ENCODE peak calls at places on chromosomes 3 and 15, in nine cellular contexts. G, T, Y, P, A, H, V, I and F are unnamed samples.

GRCh38 chr3:127373701-127374625 is 86.1 kb upstream of the PRR20G start:
- DNase-seq in G (peak), T (no peak), Y (peak), P (no peak), A (peak), H (peak), V (peak), I (no peak), F (peak)

GRCh38 chr15:68057758-68058157 is 3.6 kb downstream of the PIAS1 start:
- DNase-seq in G (peak), T (no peak), Y (no peak), P (no peak), A (peak), H (no peak), V (no peak), I (no peak), F (no peak)

GRCh38 chr3:28980131-28980530 is 300.7 kb upstream of the RBMS3 start:
- DNase-seq in G (no peak), T (no peak), Y (no peak), P (no peak), A (no peak), H (no peak), V (no peak), I (no peak), F (no peak)

GRCh38 chr3:150348500-150348899 is 59.6 kb upstream of the TSC22D2 start:
- DNase-seq in G (no peak), T (peak), Y (peak), P (no peak), A (no peak), H (no peak), V (peak), I (no peak), F (peak)

GRCh38 chr15:28022181-28022580 is 76.9 kb downstream of the OCA2 start:
- DNase-seq in G (no peak), T (no peak), Y (no peak), P (no peak), A (no peak), H (no peak), V (no peak), I (peak), F (no peak)

GRCh38 chr3:155853214-155854146 is 747 bp downstream of the SLC33A1 start:
- DNase-seq in G (peak), T (peak), Y (no peak), P (peak), A (peak), H (peak), V (peak), I (no peak), F (peak)

GRCh38 chr15:85583404-85584390 is 203.3 kb downstream of the AKAP13 start:
- DNase-seq in G (peak), T (no peak), Y (peak), P (no peak), A (no peak), H (peak), V (peak), I (no peak), F (no peak)

GRCh38 chr3:30059240-30059639 is 547.2 kb upstream of the TGFBR2 start:
- DNase-seq in G (no peak), T (no peak), Y (no peak), P (no peak), A (peak), H (no peak), V (no peak), I (no peak), F (no peak)

GRCh38 chr3:25910997-25911396 is 121.1 kb downstream of the OXSM start:
- DNase-seq in G (peak), T (peak), Y (peak), P (peak), A (peak), H (peak), V (peak), I (no peak), F (peak)

GRCh38 chr3:98513136-98513535 is 9.6 kb downstream of the CLDND1 start:
- DNase-seq in G (no peak), T (no peak), Y (peak), P (no peak), A (no peak), H (no peak), V (peak), I (no peak), F (peak)

GRCh38 chr3:45966969-45967640 is 23.8 kb downstream of the CXCR6 start:
- DNase-seq in G (no peak), T (no peak), Y (no peak), P (no peak), A (no peak), H (no peak), V (no peak), I (no peak), F (no peak)

DNA sequence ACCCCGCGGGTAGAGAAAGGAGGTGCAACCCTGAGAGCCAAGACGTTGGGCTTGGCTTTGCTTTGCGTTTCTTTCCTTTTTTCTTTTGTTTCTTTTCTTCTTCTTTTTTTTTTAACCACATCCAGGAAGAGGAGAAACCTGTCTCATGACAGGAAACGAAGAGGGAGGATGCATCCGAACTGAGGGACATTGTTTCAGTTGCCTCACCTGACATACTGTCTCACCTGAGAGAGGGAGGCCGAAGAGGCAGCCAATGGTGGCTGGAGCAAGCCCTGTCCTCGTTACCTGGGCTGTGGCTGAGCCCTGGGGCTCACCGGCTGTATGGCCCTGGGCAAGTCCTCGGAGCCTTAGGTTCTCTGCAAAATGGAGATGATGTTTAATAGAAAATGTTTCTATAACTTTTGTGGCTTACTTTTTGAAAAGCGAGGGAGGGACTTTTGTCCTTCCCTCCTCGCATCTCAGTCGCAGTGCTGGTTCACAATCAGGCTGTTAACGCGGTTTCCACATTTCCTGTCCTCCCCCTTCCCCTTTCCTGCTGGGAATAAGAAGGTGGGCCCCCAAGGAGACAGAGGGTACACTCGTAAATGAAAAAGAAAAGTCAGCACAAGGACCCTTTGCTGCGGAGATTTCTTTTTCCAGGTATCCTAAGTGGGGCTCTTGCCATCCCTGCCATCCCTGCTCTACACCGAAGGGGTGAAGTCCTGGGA is 29.4 kb downstream of the ARHGAP31 start:
- DNase-seq in G (no peak), T (peak), Y (no peak), P (no peak), A (peak), H (no peak), V (peak), I (no peak), F (no peak)
- TF ChIP-seq EZH2phosphoT487 in G (no peak), T (no peak), Y (no peak), P (no peak), A (no peak), H (no peak), V (no peak), I (no peak), F (no peak)

GRCh38 chr15:82062479-82062878 is 16.7 kb upstream of the MEX3B start:
- DNase-seq in G (no peak), T (no peak), Y (no peak), P (no peak), A (no peak), H (no peak), V (no peak), I (no peak), F (no peak)
- H3K4me2 ChIP-seq in G (peak), T (peak), Y (no peak), P (no peak), A (peak), H (no peak), V (no peak), I (no peak), F (no peak)

GRCh38 chr3:107429330-107430181 is 52.3 kb downstream of the CCDC54 start:
- DNase-seq in G (peak), T (peak), Y (peak), P (peak), A (peak), H (peak), V (peak), I (peak), F (peak)

GRCh38 chr3:107430214-107431047 is 53.2 kb downstream of the CCDC54 start:
- DNase-seq in G (peak), T (peak), Y (no peak), P (peak), A (peak), H (no peak), V (no peak), I (peak), F (peak)

GRCh38 chr3:107432013-107432515 is 54.8 kb downstream of the CCDC54 start:
- DNase-seq in G (peak), T (peak), Y (no peak), P (no peak), A (peak), H (no peak), V (peak), I (peak), F (peak)

GRCh38 chr3:107431298-107432012 is 54.2 kb downstream of the CCDC54 start:
- DNase-seq in G (peak), T (peak), Y (no peak), P (peak), A (peak), H (peak), V (peak), I (peak), F (peak)

DNA sequence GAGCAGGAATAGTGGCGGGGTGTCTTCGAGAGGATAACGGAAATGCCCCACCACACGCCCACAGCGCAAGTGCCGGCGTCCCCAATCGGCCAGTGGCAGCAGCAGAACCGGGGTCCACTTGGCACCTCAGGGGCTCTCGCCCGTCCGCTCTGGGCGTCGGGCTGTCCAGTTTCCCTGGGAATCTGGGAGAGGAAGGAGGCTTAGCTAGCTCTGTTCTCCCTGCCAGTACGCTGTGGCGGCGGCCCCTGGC is 53.7 kb downstream of the CCDC54 start:
- DNase-seq in G (no peak), T (no peak), Y (no peak), P (no peak), A (peak), H (no peak), V (no peak), I (no peak), F (no peak)
- TF ChIP-seq EZH2phosphoT487 in G (no peak), T (no peak), Y (no peak), P (no peak), A (no peak), H (no peak), V (no peak), I (no peak), F (no peak)

GRCh38 chr3:169029674-169030285 is 633.7 kb downstream of the MECOM start:
- DNase-seq in G (no peak), T (no peak), Y (no peak), P (peak), A (no peak), H (no peak), V (peak), I (no peak), F (no peak)

GRCh38 chr3:169028716-169029115 is 634.8 kb downstream of the MECOM start:
- DNase-seq in G (no peak), T (no peak), Y (no peak), P (no peak), A (no peak), H (no peak), V (peak), I (no peak), F (no peak)

GRCh38 chr3:169022457-169022856 is 641.1 kb downstream of the MECOM start:
- DNase-seq in G (no peak), T (no peak), Y (no peak), P (no peak), A (no peak), H (no peak), V (no peak), I (no peak), F (no peak)

DNA sequence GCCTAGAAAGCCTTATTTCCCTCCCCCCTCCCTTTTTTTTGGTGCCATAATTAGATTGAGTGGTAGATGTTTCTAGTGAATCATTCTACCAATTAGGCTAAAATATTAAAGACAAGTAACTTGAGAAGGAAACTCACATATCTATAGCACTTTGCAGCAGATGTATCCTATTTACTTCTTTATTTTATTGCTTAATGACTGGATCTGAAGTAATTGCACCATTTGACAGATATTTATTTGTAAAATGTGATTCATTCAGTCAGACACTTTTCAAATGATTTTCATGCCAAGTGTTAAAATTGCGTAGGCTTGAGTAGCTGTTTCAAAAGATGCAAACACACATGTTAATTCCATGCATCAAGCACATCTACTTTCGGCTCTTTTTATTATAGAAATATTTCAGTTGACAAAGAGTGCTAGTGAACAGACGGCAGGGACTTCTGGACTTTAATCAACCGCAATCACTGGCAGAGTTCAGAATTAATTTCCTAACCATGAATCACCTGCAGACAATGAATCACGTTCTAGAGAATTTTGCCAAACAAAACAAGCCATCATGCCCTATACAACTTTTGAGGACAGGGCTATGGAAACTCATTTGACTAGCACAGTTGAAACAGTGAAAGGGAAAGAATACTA is 636.9 kb downstream of the MECOM start:
- DNase-seq in G (no peak), T (no peak), Y (peak), P (no peak), A (no peak), H (no peak), V (peak), I (no peak), F (peak)
- H3K4me2 ChIP-seq in G (no peak), T (no peak), Y (peak), P (no peak), A (no peak), H (no peak), V (peak), I (peak), F (peak)

GRCh38 chr3:39287216-39287858 is 7.5 kb upstream of the CX3CR1 start:
- DNase-seq in G (no peak), T (no peak), Y (no peak), P (no peak), A (no peak), H (no peak), V (peak), I (no peak), F (peak)

GRCh38 chr3:39286771-39287170 is 6.9 kb upstream of the CX3CR1 start:
- DNase-seq in G (no peak), T (no peak), Y (no peak), P (peak), A (no peak), H (no peak), V (no peak), I (no peak), F (no peak)

GRCh38 chr3:39287859-39288221 is 8.0 kb upstream of the CX3CR1 start:
- DNase-seq in G (no peak), T (no peak), Y (no peak), P (no peak), A (no peak), H (no peak), V (no peak), I (no peak), F (no peak)

GRCh38 chr3:39284457-39284881 is 4.6 kb upstream of the CX3CR1 start:
- DNase-seq in G (no peak), T (no peak), Y (no peak), P (no peak), A (no peak), H (no peak), V (no peak), I (no peak), F (no peak)

GRCh38 chr3:39285333-39285732 is 5.5 kb upstream of the CX3CR1 start:
- DNase-seq in G (no peak), T (no peak), Y (no peak), P (no peak), A (no peak), H (no peak), V (no peak), I (no peak), F (no peak)
- TF ChIP-seq EZH2phosphoT487 in G (no peak), T (no peak), Y (no peak), P (no peak), A (no peak), H (no peak), V (no peak), I (no peak), F (no peak)

GRCh38 chr15:96359772-96360498 is 29.4 kb downstream of the NR2F2 start:
- DNase-seq in G (peak), T (no peak), Y (no peak), P (no peak), A (peak), H (no peak), V (no peak), I (peak), F (peak)

GRCh38 chr15:96361309-96362000 is 31.0 kb downstream of the NR2F2 start:
- DNase-seq in G (peak), T (no peak), Y (no peak), P (no peak), A (peak), H (no peak), V (no peak), I (peak), F (no peak)

GRCh38 chr15:96359371-96359771 is 28.9 kb downstream of the NR2F2 start:
- DNase-seq in G (peak), T (no peak), Y (no peak), P (no peak), A (peak), H (no peak), V (no peak), I (peak), F (no peak)

GRCh38 chr15:96362001-96362758 is 31.7 kb downstream of the NR2F2 start:
- DNase-seq in G (peak), T (no peak), Y (no peak), P (no peak), A (peak), H (no peak), V (no peak), I (peak), F (no peak)

GRCh38 chr15:96360581-96361308 is 30.2 kb downstream of the NR2F2 start:
- DNase-seq in G (peak), T (no peak), Y (no peak), P (no peak), A (peak), H (no peak), V (no peak), I (peak), F (no peak)
- H3K4me2 ChIP-seq in G (peak), T (peak), Y (no peak), P (no peak), A (peak), H (no peak), V (no peak), I (no peak), F (no peak)

GRCh38 chr15:91214675-91215590 is 114.9 kb downstream of the SV2B start:
- DNase-seq in G (no peak), T (no peak), Y (no peak), P (no peak), A (peak), H (no peak), V (no peak), I (no peak), F (no peak)
- TF ChIP-seq EZH2phosphoT487 in G (no peak), T (no peak), Y (no peak), P (no peak), A (no peak), H (no peak), V (no peak), I (no peak), F (no peak)

DNA sequence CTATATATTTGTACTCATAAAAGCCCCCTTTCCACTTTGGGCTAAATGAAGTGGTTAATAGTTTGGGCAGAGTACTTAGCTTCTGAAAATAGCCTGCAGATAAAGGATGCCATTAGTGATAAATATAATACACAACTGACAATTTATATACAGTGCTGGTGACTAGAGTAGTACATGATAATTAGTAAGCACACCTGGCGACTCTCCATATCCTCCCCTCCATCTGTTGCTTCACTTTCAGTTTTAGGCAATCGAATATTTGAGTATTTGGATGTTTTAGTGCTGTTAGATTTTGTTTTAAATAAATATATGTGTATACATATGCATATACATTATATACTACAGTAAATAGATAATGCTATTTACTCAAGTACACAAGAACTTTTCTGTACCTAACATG is 35.9 kb upstream of the CHMP2B start:
- DNase-seq in G (no peak), T (no peak), Y (no peak), P (peak), A (no peak), H (no peak), V (no peak), I (no peak), F (peak)
- H3K4me2 ChIP-seq in G (no peak), T (no peak), Y (no peak), P (peak), A (no peak), H (no peak), V (peak), I (no peak), F (peak)